ENCODE peak calls at places on chromosomes 13 and 19, in five cellular contexts. F, Y, W, X and K are unnamed samples.

GRCh38 chr19:56273563-56274117 is 1.1 kb downstream of the EDDM13 start:
- DNase-seq in Y (no peak), W (no peak), F (no peak), X (peak), K (no peak)

GRCh38 chr19:4600893-4601292 is 38.4 kb upstream of the TNFAIP8L1 start:
- DNase-seq in X (no peak), W (no peak), F (no peak), Y (no peak), K (no peak)

GRCh38 chr19:35294328-35294727 is 2.4 kb downstream of the MAG start:
- DNase-seq in W (no peak), F (no peak), Y (no peak), X (no peak), K (no peak)

GRCh38 chr19:3034845-3035541 is 5.9 kb upstream of the TLE2 start:
- DNase-seq in Y (no peak), W (peak), X (no peak), F (peak), K (no peak)

GRCh38 chr13:76741624-76742023 is 144.6 kb downstream of the KCTD12 start:
- DNase-seq in X (no peak), F (no peak), W (no peak), Y (no peak), K (no peak)

GRCh38 chr13:30097089-30097488 is 210.3 kb downstream of the KATNAL1 start:
- DNase-seq in X (no peak), Y (no peak), W (no peak), F (no peak), K (no peak)

GRCh38 chr13:21675095-21676007 is 4.5 kb downstream of the FGF9 start:
- DNase-seq in F (peak), W (no peak), Y (no peak), X (peak), K (no peak)

GRCh38 chr13:50690020-50690419 is 153.5 kb downstream of the DLEU7 start:
- DNase-seq in X (no peak), Y (no peak), F (peak), W (no peak), K (no peak)

GRCh38 chr19:58538257-58539168 is 5.4 kb upstream of the TRIM28 start:
- DNase-seq in W (no peak), F (peak), Y (no peak), X (no peak), K (no peak)

GRCh38 chr19:15551183-15552004 is 43.1 kb downstream of the CYP4F22 start:
- DNase-seq in Y (peak), X (peak), F (peak), W (peak), K (no peak)

GRCh38 chr13:51797664-51798488 is 6.1 kb downstream of the DHRS12 start:
- DNase-seq in X (peak), F (peak), W (no peak), Y (no peak), K (no peak)

GRCh38 chr19:10809693-10810285 is 26.2 kb downstream of the TMED1 start:
- DNase-seq in F (no peak), W (no peak), Y (no peak), X (no peak), K (no peak)

GRCh38 chr19:17942582-17943283 is 9.9 kb downstream of the CCDC124 start:
- DNase-seq in X (no peak), Y (no peak), W (no peak), F (peak), K (peak)

GRCh38 chr19:17302391-17303166 is 646 bp downstream of the ABHD8 start:
- DNase-seq in F (peak), W (no peak), Y (no peak), X (no peak), K (no peak)

GRCh38 chr13:84737671-84738070 is 855.4 kb upstream of the SLITRK1 start:
- DNase-seq in X (no peak), W (no peak), F (no peak), Y (no peak), K (no peak)

GRCh38 chr19:42174188-42174587 is 41.9 kb upstream of the POU2F2 start:
- DNase-seq in W (no peak), X (no peak), Y (no peak), F (no peak), K (no peak)

GRCh38 chr19:55082023-55082851 is 6.6 kb downstream of the EPS8L1 start:
- DNase-seq in X (peak), W (no peak), F (peak), Y (no peak), K (no peak)